ENCODE peak calls at places on chromosome 11, in five cellular contexts. H is cerebellar nuclear complex; G is tibial artery; J is body of pancreas; V is stimulated activated CD4-positive, alpha-beta T cell treated with anti-CD3 and anti-CD28 coated beads, Interleukin-2, amount 100 ng/mL, for 48 hours. Y is an unnamed sample.

GRCh38 chr11:69446108-69446507 is 35.4 kb upstream of the LINC01488 start:
- DNase-seq in G (no peak), H (no peak), V (no peak), J (no peak), Y (no peak)

GRCh38 chr11:95922536-95923440 is 1.1 kb downstream of the MTMR2 start:
- DNase-seq in V (no peak), G (no peak), H (peak; percentile 3), J (no peak), Y (no peak)

GRCh38 chr11:77126861-77127673 is 979 bp upstream of the MYO7A start:
- DNase-seq in V (peak; percentile 53), G (peak; percentile 43), H (no peak), J (peak; percentile 73), Y (peak; percentile 75)

GRCh38 chr11:12008790-12009616 is 577 bp upstream of the DKK3 start:
- DNase-seq in J (peak; percentile 22), G (no peak), V (no peak), H (no peak), Y (no peak)

GRCh38 chr11:59822989-59823566 is 12.5 kb upstream of the MRPL16 start:
- DNase-seq in J (peak; percentile 66), G (no peak), V (no peak), H (peak; percentile 1), Y (no peak)

GRCh38 chr11:44235765-44236201 is 74.2 kb downstream of the ALX4 start:
- DNase-seq in J (no peak), H (no peak), V (no peak), G (no peak), Y (no peak)

GRCh38 chr11:34654491-34655334 is 33.8 kb downstream of the EHF start:
- DNase-seq in H (no peak), J (peak; percentile 86), G (peak; percentile 74), V (no peak), Y (peak; percentile 95)

GRCh38 chr11:24078056-24078455 is 418.8 kb upstream of the LUZP2 start:
- DNase-seq in H (no peak), V (no peak), J (no peak), G (no peak), Y (no peak)

GRCh38 chr11:87292598-87292997 is 254.9 kb downstream of the TMEM135 start:
- DNase-seq in H (no peak), G (no peak), J (no peak), V (no peak), Y (no peak)

GRCh38 chr11:66868726-66869291 is 11.9 kb downstream of the LRFN4 start:
- DNase-seq in J (peak; percentile 83), G (no peak), H (no peak), V (peak; percentile 72), Y (no peak)

GRCh38 chr11:133946541-133947297 is 10.0 kb downstream of the IGSF9B start:
- DNase-seq in G (no peak), V (no peak), J (no peak), H (peak; percentile 31), Y (no peak)

GRCh38 chr11:128470081-128470480 is 117.3 kb downstream of the ETS1 start:
- DNase-seq in H (no peak), G (no peak), V (no peak), J (no peak), Y (no peak)

GRCh38 chr11:94295534-94295933 is 8.8 kb upstream of the IZUMO1R start:
- DNase-seq in V (no peak), J (no peak), H (no peak), G (no peak), Y (no peak)

GRCh38 chr11:65078151-65078550 is 5.7 kb downstream of the CDCA5 start:
- DNase-seq in J (peak; percentile 84), H (no peak), G (no peak), V (peak; percentile 67), Y (peak; percentile 67)

GRCh38 chr11:86891020-86891419 is 64.2 kb downstream of the FZD4 start:
- DNase-seq in V (no peak), H (no peak), G (no peak), J (no peak), Y (no peak)

GRCh38 chr11:820655-821512 is 2.2 kb downstream of the PNPLA2 start:
- DNase-seq in V (no peak), H (no peak), J (peak; percentile 95), G (peak; percentile 91), Y (peak; percentile 98)

GRCh38 chr11:16946477-16947282 is 67.5 kb downstream of the PLEKHA7 start:
- DNase-seq in J (no peak), H (no peak), V (no peak), G (no peak), Y (no peak)

GRCh38 chr11:62702241-62702640 is 5.0 kb downstream of the BSCL2 start:
- DNase-seq in G (no peak), H (no peak), J (no peak), V (no peak), Y (no peak)